ENCODE peak calls at places on chromosomes 16 and 17, in ten cellular contexts. L is neural progenitor cell; E is esophagus squamous epithelium; X is HFF-Myc; W is fibroblast of lung; P is lower leg skin; V is iPS DF 6.9; F is CD4-positive, CD25-positive, alpha-beta regulatory T cell; C is Peyer's patch; R is breast epithelium. J is an unnamed sample.
A peak's percentile ranks its signal among the peaks of the same experiment; 100 is the strongest.

GRCh38 chr17:37744961-37745800 is at the start of gene HNF1B:
- DNase-seq in L (peak; percentile 56), E (no peak), X (no peak), W (no peak), P (no peak), V (no peak), F (peak; percentile 8), C (peak; percentile 74), R (no peak), J (peak; percentile 81)

GRCh38 chr17:11441004-11441403 is 157.3 kb upstream of the DNAH9 start:
- DNase-seq in L (no peak), E (no peak), X (no peak), W (no peak), P (no peak), V (no peak), F (no peak), C (no peak), R (no peak), J (no peak)

GRCh38 chr16:65480276-65480675 is 358.4 kb upstream of the CDH11 start:
- DNase-seq in L (no peak), E (no peak), X (no peak), W (no peak), P (no peak), V (no peak), F (no peak), C (no peak), R (no peak), J (no peak)

GRCh38 chr17:13490906-13491502 is 110.7 kb downstream of the HS3ST3A1 start:
- DNase-seq in L (no peak), E (no peak), X (no peak), W (peak; percentile 62), P (no peak), V (no peak), F (no peak), C (no peak), R (no peak), J (no peak)

GRCh38 chr17:80145076-80146075 is 1.6 kb downstream of the EIF4A3 start:
- DNase-seq in L (no peak), E (no peak), X (no peak), W (no peak), P (no peak), V (no peak), F (peak; percentile 62), C (no peak), R (no peak), J (no peak)

GRCh38 chr17:8436169-8436932 is 667 bp downstream of the NDEL1 start:
- DNase-seq in L (peak; percentile 83), E (no peak), X (no peak), W (peak; percentile 64), P (peak; percentile 44), V (no peak), F (peak; percentile 77), C (peak; percentile 76), R (peak; percentile 64), J (peak; percentile 71)

GRCh38 chr16:4795181-4795827 is at the start of gene SMIM22:
- DNase-seq in L (no peak), E (no peak), X (no peak), W (no peak), P (no peak), V (no peak), F (no peak), C (peak; percentile 82), R (no peak), J (no peak)

GRCh38 chr16:24113115-24113745 is 142.9 kb upstream of the CACNG3 start:
- DNase-seq in L (no peak), E (no peak), X (no peak), W (no peak), P (no peak), V (no peak), F (no peak), C (no peak), R (no peak), J (no peak)

GRCh38 chr17:40179923-40180659 is 2.8 kb downstream of the RAPGEFL1 start:
- DNase-seq in L (no peak), E (no peak), X (no peak), W (peak; percentile 61), P (no peak), V (no peak), F (no peak), C (no peak), R (no peak), J (no peak)

GRCh38 chr16:97822-98221 is 19.8 kb downstream of the MPG start:
- DNase-seq in L (no peak), E (no peak), X (no peak), W (peak; percentile 72), P (no peak), V (no peak), F (no peak), C (no peak), R (no peak), J (no peak)

GRCh38 chr16:49858200-49859129 is 2.6 kb upstream of the ZNF423 start:
- DNase-seq in L (peak; percentile 71), E (no peak), X (no peak), W (peak; percentile 67), P (no peak), V (no peak), F (no peak), C (peak; percentile 54), R (no peak), J (peak; percentile 81)
- H3K4me3 ChIP-seq in L (peak overlapping the region; percentile 96), E (peak overlapping the region; percentile 90), X (peak overlapping the region; percentile 15), W (peak overlapping the region; percentile 34), P (peak overlapping the region; percentile 30), V (peak overlapping the region; percentile 76), F (no peak overlapping the region), C (peak overlapping the region; percentile 24), R (peak overlapping the region; percentile 80), J (peak overlapping the region; percentile 45)

DNA sequence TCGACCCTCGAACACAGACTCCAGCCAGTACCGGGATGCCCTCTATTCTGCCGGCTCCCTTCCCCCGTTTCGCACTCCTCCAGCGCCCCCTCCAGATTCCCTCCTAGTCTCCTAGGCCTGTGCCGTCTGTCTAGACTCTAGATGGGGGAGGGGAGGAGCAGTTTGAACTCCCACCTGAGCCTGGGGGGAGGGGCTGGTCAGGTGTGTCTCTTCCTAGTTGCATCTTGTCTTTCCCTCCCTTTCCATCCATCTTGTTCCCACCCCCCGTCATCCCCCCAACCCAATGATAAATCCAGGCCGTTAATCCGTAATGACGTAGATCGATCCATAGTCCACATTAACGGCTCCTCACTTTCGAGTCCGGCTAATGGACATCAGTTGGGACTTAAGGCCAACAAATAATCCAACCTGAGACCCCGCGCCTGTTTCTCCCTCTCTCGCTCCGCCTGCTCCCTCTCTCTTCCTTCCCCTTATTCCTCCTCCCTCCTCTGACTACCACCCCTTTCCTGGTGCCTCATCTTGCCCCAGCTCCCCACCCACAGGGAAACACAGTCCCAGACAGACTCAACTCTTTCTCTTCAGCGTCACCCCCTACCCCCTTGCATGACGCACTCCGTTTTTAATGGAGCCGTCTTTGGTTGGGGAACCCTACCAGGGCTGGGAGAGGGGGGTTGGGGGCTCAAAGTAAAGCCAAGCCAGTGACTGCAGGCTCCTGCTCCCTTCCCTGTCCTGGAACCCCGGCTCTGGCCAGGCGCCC is 3.3 kb upstream of the HOXB5 start:
- DNase-seq in L (no peak), E (no peak), X (no peak), W (no peak), P (no peak), V (no peak), F (no peak), C (peak; percentile 44), R (no peak), J (no peak)
- H3K4me3 ChIP-seq in L (no peak overlapping the region), E (peak overlapping the region; percentile 72), X (no peak overlapping the region), W (peak overlapping the region; percentile 83), P (no peak overlapping the region), V (no peak overlapping the region), F (no peak overlapping the region), C (peak overlapping the region; percentile 36), R (peak overlapping the region; percentile 59), J (peak overlapping the region; percentile 27)

DNA sequence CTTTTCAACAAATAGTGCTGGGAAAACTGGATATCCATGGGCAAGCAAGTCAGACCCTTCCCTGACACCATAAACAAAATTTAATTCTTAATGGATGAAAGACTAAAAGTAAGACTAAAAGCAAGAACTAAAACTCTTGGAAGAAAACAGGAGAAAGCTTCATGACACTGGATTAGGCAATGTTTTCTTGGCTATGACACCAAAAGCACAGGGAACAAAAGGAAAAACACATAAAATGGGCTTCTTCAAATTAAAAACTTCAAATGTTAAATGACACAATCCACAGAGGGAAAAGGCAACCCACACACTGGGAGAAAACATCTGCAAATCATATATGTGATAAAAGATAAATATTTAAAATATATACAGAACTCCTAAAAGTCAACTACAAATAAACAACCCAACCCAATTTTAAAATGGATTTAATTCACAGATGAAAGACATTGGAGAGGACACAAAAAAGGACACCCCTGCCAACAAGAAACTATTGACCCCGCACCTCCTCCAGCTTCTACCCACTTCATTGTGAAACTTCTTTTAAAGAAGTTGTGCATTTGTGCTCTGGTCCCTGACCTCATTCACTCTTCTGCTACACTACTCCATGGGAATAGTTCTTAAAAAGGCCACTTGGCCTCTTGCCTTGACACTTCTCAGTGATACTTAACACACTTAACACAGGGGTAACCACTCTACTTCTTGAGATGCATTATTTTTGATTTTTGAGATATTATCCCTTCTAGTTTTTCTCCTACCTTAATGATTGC is 80.3 kb downstream of the TRIM37 start:
- DNase-seq in L (no peak), E (no peak), X (no peak), W (no peak), P (no peak), V (no peak), F (no peak), C (no peak), R (no peak), J (no peak)
- H3K4me3 ChIP-seq in L (no peak overlapping the region), E (no peak overlapping the region), X (no peak overlapping the region), W (no peak overlapping the region), P (no peak overlapping the region), V (no peak overlapping the region), F (no peak overlapping the region), C (no peak overlapping the region), R (no peak overlapping the region), J (no peak overlapping the region)

GRCh38 chr17:49285716-49286115 is 55.1 kb upstream of the PHOSPHO1 start:
- DNase-seq in L (peak; percentile 17), E (no peak), X (no peak), W (no peak), P (no peak), V (no peak), F (no peak), C (no peak), R (no peak), J (no peak)

GRCh38 chr17:49292901-49293300 is 62.3 kb upstream of the PHOSPHO1 start:
- DNase-seq in L (no peak), E (no peak), X (no peak), W (no peak), P (no peak), V (no peak), F (no peak), C (no peak), R (no peak), J (no peak)

GRCh38 chr17:49291929-49292328 is 61.3 kb upstream of the PHOSPHO1 start:
- DNase-seq in L (no peak), E (no peak), X (no peak), W (no peak), P (no peak), V (no peak), F (no peak), C (no peak), R (no peak), J (no peak)

GRCh38 chr17:49290690-49291326 is 60.2 kb upstream of the PHOSPHO1 start:
- DNase-seq in L (peak; percentile 34), E (no peak), X (peak; percentile 6), W (peak; percentile 10), P (no peak), V (no peak), F (peak; percentile 32), C (no peak), R (no peak), J (peak; percentile 53)

GRCh38 chr17:49287481-49287880 is 56.9 kb upstream of the PHOSPHO1 start:
- DNase-seq in L (no peak), E (no peak), X (no peak), W (no peak), P (no peak), V (no peak), F (no peak), C (no peak), R (no peak), J (no peak)
- H3K4me3 ChIP-seq in L (no peak overlapping the region), E (no peak overlapping the region), X (no peak overlapping the region), W (no peak overlapping the region), P (no peak overlapping the region), V (no peak overlapping the region), F (no peak overlapping the region), C (no peak overlapping the region), R (no peak overlapping the region), J (no peak overlapping the region)

J was measured in hepatocyte.